ENCODE peak calls at places on chromosome 19, in seven cellular contexts. One of them, this sample, is unnamed.

GRCh38 chr19:15195381-15195964 is 5.3 kb downstream of the NOTCH3 start:
- DNase-seq in thoracic aorta: peak; percentile 59
- DNase-seq in ureter: peak; percentile 88
- DNase-seq in activated naive CD8-positive, alpha-beta T cell treated with anti-CD3 and anti-CD28 coated beads, Interleukin-2, amount 50 U/mL, for 24 hours: peak; percentile 16
- DNase-seq in brain microvascular endothelial cell: peak; percentile 79
- DNase-seq in EL: peak; percentile 66
- DNase-seq in AG04450: no peak
- DNase-seq in this sample: no peak

GRCh38 chr19:6616011-6616410 is 25.1 kb upstream of the CD70 start:
- DNase-seq in thoracic aorta: no peak
- DNase-seq in ureter: no peak
- DNase-seq in activated naive CD8-positive, alpha-beta T cell treated with anti-CD3 and anti-CD28 coated beads, Interleukin-2, amount 50 U/mL, for 24 hours: no peak
- DNase-seq in brain microvascular endothelial cell: no peak
- DNase-seq in EL: peak; percentile 21
- DNase-seq in AG04450: no peak
- DNase-seq in this sample: no peak

GRCh38 chr19:44758596-44758995 is 10.1 kb downstream of the BCL3 start:
- DNase-seq in thoracic aorta: no peak
- DNase-seq in ureter: no peak
- DNase-seq in activated naive CD8-positive, alpha-beta T cell treated with anti-CD3 and anti-CD28 coated beads, Interleukin-2, amount 50 U/mL, for 24 hours: no peak
- DNase-seq in brain microvascular endothelial cell: no peak
- DNase-seq in EL: no peak
- DNase-seq in AG04450: no peak
- DNase-seq in this sample: no peak

GRCh38 chr19:51550848-51551672 is 19.6 kb upstream of the SIGLEC6 start:
- DNase-seq in thoracic aorta: no peak
- DNase-seq in ureter: no peak
- DNase-seq in activated naive CD8-positive, alpha-beta T cell treated with anti-CD3 and anti-CD28 coated beads, Interleukin-2, amount 50 U/mL, for 24 hours: no peak
- DNase-seq in brain microvascular endothelial cell: no peak
- DNase-seq in EL: no peak
- DNase-seq in AG04450: no peak
- DNase-seq in this sample: no peak

GRCh38 chr19:1572795-1573194 is 4.7 kb upstream of the MEX3D start:
- DNase-seq in thoracic aorta: no peak
- DNase-seq in ureter: no peak
- DNase-seq in activated naive CD8-positive, alpha-beta T cell treated with anti-CD3 and anti-CD28 coated beads, Interleukin-2, amount 50 U/mL, for 24 hours: no peak
- DNase-seq in brain microvascular endothelial cell: no peak
- DNase-seq in EL: no peak
- DNase-seq in AG04450: no peak
- DNase-seq in this sample: no peak

GRCh38 chr19:35107541-35107939 is 8.1 kb upstream of the FXYD3 start:
- DNase-seq in thoracic aorta: no peak
- DNase-seq in ureter: no peak
- DNase-seq in activated naive CD8-positive, alpha-beta T cell treated with anti-CD3 and anti-CD28 coated beads, Interleukin-2, amount 50 U/mL, for 24 hours: peak; percentile 23
- DNase-seq in brain microvascular endothelial cell: peak; percentile 22
- DNase-seq in EL: peak; percentile 31
- DNase-seq in AG04450: no peak
- DNase-seq in this sample: peak; percentile 78

GRCh38 chr19:48817585-48818124 is 6.8 kb upstream of the BCAT2 start:
- DNase-seq in thoracic aorta: no peak
- DNase-seq in ureter: no peak
- DNase-seq in activated naive CD8-positive, alpha-beta T cell treated with anti-CD3 and anti-CD28 coated beads, Interleukin-2, amount 50 U/mL, for 24 hours: no peak
- DNase-seq in brain microvascular endothelial cell: no peak
- DNase-seq in EL: no peak
- DNase-seq in AG04450: no peak
- DNase-seq in this sample: no peak

GRCh38 chr19:36113895-36114762 is 546 bp downstream of the POLR2I start:
- DNase-seq in thoracic aorta: no peak
- DNase-seq in ureter: peak; percentile 66
- DNase-seq in activated naive CD8-positive, alpha-beta T cell treated with anti-CD3 and anti-CD28 coated beads, Interleukin-2, amount 50 U/mL, for 24 hours: no peak
- DNase-seq in brain microvascular endothelial cell: peak; percentile 15
- DNase-seq in EL: peak; percentile 49
- DNase-seq in AG04450: no peak
- DNase-seq in this sample: no peak

GRCh38 chr19:49491030-49491803 is 3.8 kb downstream of the RPL13A start:
- DNase-seq in thoracic aorta: no peak
- DNase-seq in ureter: no peak
- DNase-seq in activated naive CD8-positive, alpha-beta T cell treated with anti-CD3 and anti-CD28 coated beads, Interleukin-2, amount 50 U/mL, for 24 hours: peak; percentile 15
- DNase-seq in brain microvascular endothelial cell: no peak
- DNase-seq in EL: no peak
- DNase-seq in AG04450: no peak
- DNase-seq in this sample: no peak

GRCh38 chr19:28526042-28526441 is 686.9 kb downstream of the UQCRFS1 start:
- DNase-seq in thoracic aorta: no peak
- DNase-seq in ureter: no peak
- DNase-seq in activated naive CD8-positive, alpha-beta T cell treated with anti-CD3 and anti-CD28 coated beads, Interleukin-2, amount 50 U/mL, for 24 hours: no peak
- DNase-seq in brain microvascular endothelial cell: no peak
- DNase-seq in EL: no peak
- DNase-seq in AG04450: no peak
- DNase-seq in this sample: no peak

GRCh38 chr19:5075603-5076002 is 106.7 kb downstream of the KDM4B start:
- DNase-seq in thoracic aorta: no peak
- DNase-seq in ureter: no peak
- DNase-seq in activated naive CD8-positive, alpha-beta T cell treated with anti-CD3 and anti-CD28 coated beads, Interleukin-2, amount 50 U/mL, for 24 hours: peak; percentile 24
- DNase-seq in brain microvascular endothelial cell: no peak
- DNase-seq in EL: no peak
- DNase-seq in AG04450: no peak
- DNase-seq in this sample: no peak

GRCh38 chr19:49222011-49222410 is 64.4 kb downstream of the TRPM4 start:
- DNase-seq in thoracic aorta: no peak
- DNase-seq in ureter: no peak
- DNase-seq in activated naive CD8-positive, alpha-beta T cell treated with anti-CD3 and anti-CD28 coated beads, Interleukin-2, amount 50 U/mL, for 24 hours: no peak
- DNase-seq in brain microvascular endothelial cell: peak; percentile 26
- DNase-seq in EL: no peak
- DNase-seq in AG04450: no peak
- DNase-seq in this sample: no peak

GRCh38 chr19:42166336-42166735 is 34.1 kb upstream of the POU2F2 start:
- DNase-seq in thoracic aorta: no peak
- DNase-seq in ureter: no peak
- DNase-seq in activated naive CD8-positive, alpha-beta T cell treated with anti-CD3 and anti-CD28 coated beads, Interleukin-2, amount 50 U/mL, for 24 hours: no peak
- DNase-seq in brain microvascular endothelial cell: no peak
- DNase-seq in EL: no peak
- DNase-seq in AG04450: no peak
- DNase-seq in this sample: no peak

GRCh38 chr19:6639439-6639838 is 30.5 kb downstream of the TNFSF14 start:
- DNase-seq in thoracic aorta: no peak
- DNase-seq in ureter: no peak
- DNase-seq in activated naive CD8-positive, alpha-beta T cell treated with anti-CD3 and anti-CD28 coated beads, Interleukin-2, amount 50 U/mL, for 24 hours: peak; percentile 38
- DNase-seq in brain microvascular endothelial cell: peak; percentile 5
- DNase-seq in EL: peak; percentile 20
- DNase-seq in AG04450: no peak
- DNase-seq in this sample: no peak

GRCh38 chr19:41218615-41219507 is at the start of gene AXL:
- DNase-seq in thoracic aorta: peak; percentile 75
- DNase-seq in ureter: peak; percentile 93
- DNase-seq in activated naive CD8-positive, alpha-beta T cell treated with anti-CD3 and anti-CD28 coated beads, Interleukin-2, amount 50 U/mL, for 24 hours: no peak
- DNase-seq in brain microvascular endothelial cell: peak; percentile 83
- DNase-seq in EL: peak; percentile 89
- DNase-seq in AG04450: no peak
- DNase-seq in this sample: peak; percentile 59

GRCh38 chr19:6654347-6655310 is 15.3 kb downstream of the TNFSF14 start:
- DNase-seq in thoracic aorta: no peak
- DNase-seq in ureter: no peak
- DNase-seq in activated naive CD8-positive, alpha-beta T cell treated with anti-CD3 and anti-CD28 coated beads, Interleukin-2, amount 50 U/mL, for 24 hours: peak; percentile 76
- DNase-seq in brain microvascular endothelial cell: no peak
- DNase-seq in EL: no peak
- DNase-seq in AG04450: no peak
- DNase-seq in this sample: no peak

GRCh38 chr19:33883869-33884519 is 87.3 kb downstream of the KCTD15 start:
- DNase-seq in thoracic aorta: no peak
- DNase-seq in ureter: no peak
- DNase-seq in activated naive CD8-positive, alpha-beta T cell treated with anti-CD3 and anti-CD28 coated beads, Interleukin-2, amount 50 U/mL, for 24 hours: no peak
- DNase-seq in brain microvascular endothelial cell: peak; percentile 27
- DNase-seq in EL: no peak
- DNase-seq in AG04450: no peak
- DNase-seq in this sample: no peak

GRCh38 chr19:47713046-47714021 is at the start of gene EHD2:
- DNase-seq in thoracic aorta: no peak
- DNase-seq in ureter: peak; percentile 79
- DNase-seq in activated naive CD8-positive, alpha-beta T cell treated with anti-CD3 and anti-CD28 coated beads, Interleukin-2, amount 50 U/mL, for 24 hours: peak; percentile 73
- DNase-seq in brain microvascular endothelial cell: peak; percentile 44
- DNase-seq in EL: peak; percentile 80
- DNase-seq in AG04450: peak; percentile 48
- DNase-seq in this sample: peak; percentile 4

GRCh38 chr19:2327773-2328400 is 499 bp downstream of the LSM7 start:
- DNase-seq in thoracic aorta: peak; percentile 19
- DNase-seq in ureter: no peak
- DNase-seq in activated naive CD8-positive, alpha-beta T cell treated with anti-CD3 and anti-CD28 coated beads, Interleukin-2, amount 50 U/mL, for 24 hours: peak; percentile 68
- DNase-seq in brain microvascular endothelial cell: peak; percentile 86
- DNase-seq in EL: peak; percentile 92
- DNase-seq in AG04450: peak; percentile 29
- DNase-seq in this sample: no peak

GRCh38 chr19:16661480-16662034 is 618 bp downstream of the TMEM38A start:
- DNase-seq in thoracic aorta: peak; percentile 23
- DNase-seq in ureter: peak; percentile 49
- DNase-seq in activated naive CD8-positive, alpha-beta T cell treated with anti-CD3 and anti-CD28 coated beads, Interleukin-2, amount 50 U/mL, for 24 hours: peak; percentile 12
- DNase-seq in brain microvascular endothelial cell: no peak
- DNase-seq in EL: no peak
- DNase-seq in AG04450: no peak
- DNase-seq in this sample: peak; percentile 30

GRCh38 chr19:6663236-6664187 is 6.4 kb downstream of the TNFSF14 start:
- DNase-seq in thoracic aorta: no peak
- DNase-seq in ureter: no peak
- DNase-seq in activated naive CD8-positive, alpha-beta T cell treated with anti-CD3 and anti-CD28 coated beads, Interleukin-2, amount 50 U/mL, for 24 hours: peak; percentile 47
- DNase-seq in brain microvascular endothelial cell: no peak
- DNase-seq in EL: no peak
- DNase-seq in AG04450: no peak
- DNase-seq in this sample: no peak

GRCh38 chr19:2782357-2782935 is 627 bp downstream of the SGTA start:
- DNase-seq in thoracic aorta: no peak
- DNase-seq in ureter: no peak
- DNase-seq in activated naive CD8-positive, alpha-beta T cell treated with anti-CD3 and anti-CD28 coated beads, Interleukin-2, amount 50 U/mL, for 24 hours: peak; percentile 21
- DNase-seq in brain microvascular endothelial cell: no peak
- DNase-seq in EL: no peak
- DNase-seq in AG04450: no peak
- DNase-seq in this sample: no peak

GRCh38 chr19:2546128-2547032 is 70.5 kb downstream of the GADD45B start:
- DNase-seq in thoracic aorta: peak; percentile 85
- DNase-seq in ureter: peak; percentile 77
- DNase-seq in activated naive CD8-positive, alpha-beta T cell treated with anti-CD3 and anti-CD28 coated beads, Interleukin-2, amount 50 U/mL, for 24 hours: no peak
- DNase-seq in brain microvascular endothelial cell: peak; percentile 62
- DNase-seq in EL: no peak
- DNase-seq in AG04450: no peak
- DNase-seq in this sample: peak; percentile 92

GRCh38 chr19:54432144-54432738 is 16.8 kb upstream of the LENG8 start:
- DNase-seq in thoracic aorta: no peak
- DNase-seq in ureter: no peak
- DNase-seq in activated naive CD8-positive, alpha-beta T cell treated with anti-CD3 and anti-CD28 coated beads, Interleukin-2, amount 50 U/mL, for 24 hours: no peak
- DNase-seq in brain microvascular endothelial cell: no peak
- DNase-seq in EL: no peak
- DNase-seq in AG04450: no peak
- DNase-seq in this sample: no peak

GRCh38 chr19:53424968-53425597 is 6.7 kb upstream of the ZNF761 start:
- DNase-seq in thoracic aorta: peak; percentile 16
- DNase-seq in ureter: peak; percentile 82
- DNase-seq in activated naive CD8-positive, alpha-beta T cell treated with anti-CD3 and anti-CD28 coated beads, Interleukin-2, amount 50 U/mL, for 24 hours: peak; percentile 68
- DNase-seq in brain microvascular endothelial cell: peak; percentile 62
- DNase-seq in EL: peak; percentile 36
- DNase-seq in AG04450: peak; percentile 38
- DNase-seq in this sample: peak; percentile 9

GRCh38 chr19:5052515-5052914 is 83.6 kb downstream of the KDM4B start:
- DNase-seq in thoracic aorta: no peak
- DNase-seq in ureter: no peak
- DNase-seq in activated naive CD8-positive, alpha-beta T cell treated with anti-CD3 and anti-CD28 coated beads, Interleukin-2, amount 50 U/mL, for 24 hours: no peak
- DNase-seq in brain microvascular endothelial cell: no peak
- DNase-seq in EL: no peak
- DNase-seq in AG04450: no peak
- DNase-seq in this sample: no peak

GRCh38 chr19:13995878-13996765 is 10.0 kb downstream of the RFX1 start:
- DNase-seq in thoracic aorta: no peak
- DNase-seq in ureter: no peak
- DNase-seq in activated naive CD8-positive, alpha-beta T cell treated with anti-CD3 and anti-CD28 coated beads, Interleukin-2, amount 50 U/mL, for 24 hours: no peak
- DNase-seq in brain microvascular endothelial cell: no peak
- DNase-seq in EL: no peak
- DNase-seq in AG04450: no peak
- DNase-seq in this sample: no peak

GRCh38 chr19:28427256-28428083 is 785.5 kb downstream of the UQCRFS1 start:
- DNase-seq in thoracic aorta: no peak
- DNase-seq in ureter: no peak
- DNase-seq in activated naive CD8-positive, alpha-beta T cell treated with anti-CD3 and anti-CD28 coated beads, Interleukin-2, amount 50 U/mL, for 24 hours: no peak
- DNase-seq in brain microvascular endothelial cell: no peak
- DNase-seq in EL: peak; percentile 38
- DNase-seq in AG04450: no peak
- DNase-seq in this sample: no peak

GRCh38 chr19:40144947-40145748 is 46.1 kb upstream of the MAP3K10 start:
- DNase-seq in thoracic aorta: no peak
- DNase-seq in ureter: no peak
- DNase-seq in activated naive CD8-positive, alpha-beta T cell treated with anti-CD3 and anti-CD28 coated beads, Interleukin-2, amount 50 U/mL, for 24 hours: no peak
- DNase-seq in brain microvascular endothelial cell: no peak
- DNase-seq in EL: no peak
- DNase-seq in AG04450: no peak
- DNase-seq in this sample: no peak

GRCh38 chr19:52689804-52690394 is 44.9 kb downstream of the ZNF611 start:
- DNase-seq in thoracic aorta: peak; percentile 4
- DNase-seq in ureter: peak; percentile 62
- DNase-seq in activated naive CD8-positive, alpha-beta T cell treated with anti-CD3 and anti-CD28 coated beads, Interleukin-2, amount 50 U/mL, for 24 hours: peak; percentile 35
- DNase-seq in brain microvascular endothelial cell: no peak
- DNase-seq in EL: no peak
- DNase-seq in AG04450: no peak
- DNase-seq in this sample: peak; percentile 23

GRCh38 chr19:17530586-17530985 is 19.1 kb downstream of the PGLS start:
- DNase-seq in thoracic aorta: no peak
- DNase-seq in ureter: no peak
- DNase-seq in activated naive CD8-positive, alpha-beta T cell treated with anti-CD3 and anti-CD28 coated beads, Interleukin-2, amount 50 U/mL, for 24 hours: no peak
- DNase-seq in brain microvascular endothelial cell: no peak
- DNase-seq in EL: peak; percentile 21
- DNase-seq in AG04450: no peak
- DNase-seq in this sample: no peak

GRCh38 chr19:35153701-35154534 is 617 bp upstream of the FXYD5 start:
- DNase-seq in thoracic aorta: no peak
- DNase-seq in ureter: no peak
- DNase-seq in activated naive CD8-positive, alpha-beta T cell treated with anti-CD3 and anti-CD28 coated beads, Interleukin-2, amount 50 U/mL, for 24 hours: peak; percentile 81
- DNase-seq in brain microvascular endothelial cell: no peak
- DNase-seq in EL: peak; percentile 58
- DNase-seq in AG04450: no peak
- DNase-seq in this sample: no peak